ENCODE peak calls at places on chromosomes 7 and 10, in six cellular contexts. One of them, this sample, is unnamed.

GRCh38 chr7:114930107-114930521 is 8.2 kb downstream of the MDFIC start:
- DNase-seq in HepG2: no peak
- DNase-seq in H1: no peak
- DNase-seq in GM12878: no peak
- DNase-seq in GM12892: no peak
- DNase-seq in K562: no peak
- DNase-seq in this sample: no peak

GRCh38 chr7:94146408-94146807 is 142.3 kb upstream of the BET1 start:
- DNase-seq in HepG2: no peak
- DNase-seq in H1: no peak
- DNase-seq in GM12878: no peak
- DNase-seq in GM12892: no peak
- DNase-seq in K562: no peak
- DNase-seq in this sample: no peak

GRCh38 chr7:18361756-18362155 is 133.8 kb upstream of the HDAC9 start:
- DNase-seq in HepG2: no peak
- DNase-seq in H1: peak; percentile 60
- DNase-seq in GM12878: no peak
- DNase-seq in GM12892: no peak
- DNase-seq in K562: no peak
- DNase-seq in this sample: no peak

GRCh38 chr7:77802557-77803410 is 4.2 kb downstream of the PHTF2 start:
- DNase-seq in HepG2: no peak
- DNase-seq in H1: no peak
- DNase-seq in GM12878: no peak
- DNase-seq in GM12892: no peak
- DNase-seq in K562: no peak
- DNase-seq in this sample: no peak

GRCh38 chr7:8365499-8366110 is 67.8 kb upstream of the NXPH1 start:
- DNase-seq in HepG2: peak; percentile 37
- DNase-seq in H1: no peak
- DNase-seq in GM12878: no peak
- DNase-seq in GM12892: no peak
- DNase-seq in K562: peak; percentile 18
- DNase-seq in this sample: no peak

GRCh38 chr10:22630229-22631174 is 83.9 kb downstream of the PIP4K2A start:
- DNase-seq in HepG2: no peak
- DNase-seq in H1: no peak
- DNase-seq in GM12878: peak; percentile 92
- DNase-seq in GM12892: no peak
- DNase-seq in K562: peak; percentile 76
- DNase-seq in this sample: peak; percentile 37

GRCh38 chr7:137818036-137818435 is 28.7 kb downstream of the DGKI start:
- DNase-seq in HepG2: no peak
- DNase-seq in H1: no peak
- DNase-seq in GM12878: no peak
- DNase-seq in GM12892: no peak
- DNase-seq in K562: no peak
- DNase-seq in this sample: no peak

GRCh38 chr7:140079121-140079536 is 16.4 kb upstream of the PARP12 start:
- DNase-seq in HepG2: peak; percentile 57
- DNase-seq in H1: peak; percentile 68
- DNase-seq in GM12878: no peak
- DNase-seq in GM12892: no peak
- DNase-seq in K562: peak; percentile 66
- DNase-seq in this sample: no peak

GRCh38 chr7:82945480-82945879 is 217.2 kb downstream of the PCLO start:
- DNase-seq in HepG2: no peak
- DNase-seq in H1: no peak
- DNase-seq in GM12878: no peak
- DNase-seq in GM12892: no peak
- DNase-seq in K562: no peak
- DNase-seq in this sample: no peak

GRCh38 chr10:21638681-21639080 is 104.6 kb downstream of the MLLT10 start:
- DNase-seq in HepG2: no peak
- DNase-seq in H1: no peak
- DNase-seq in GM12878: no peak
- DNase-seq in GM12892: no peak
- DNase-seq in K562: no peak
- DNase-seq in this sample: no peak

GRCh38 chr10:114859227-114859626 is 37.6 kb downstream of the FHIP2A start:
- DNase-seq in HepG2: no peak
- DNase-seq in H1: no peak
- DNase-seq in GM12878: no peak
- DNase-seq in GM12892: no peak
- DNase-seq in K562: no peak
- DNase-seq in this sample: no peak

GRCh38 chr10:85124592-85124991 is 796.2 kb downstream of the CCSER2 start:
- DNase-seq in HepG2: no peak
- DNase-seq in H1: no peak
- DNase-seq in GM12878: no peak
- DNase-seq in GM12892: no peak
- DNase-seq in K562: no peak
- DNase-seq in this sample: no peak

GRCh38 chr10:64283621-64284020 is 762.4 kb downstream of the REEP3 start:
- DNase-seq in HepG2: no peak
- DNase-seq in H1: no peak
- DNase-seq in GM12878: no peak
- DNase-seq in GM12892: no peak
- DNase-seq in K562: no peak
- DNase-seq in this sample: no peak

GRCh38 chr10:8137272-8137680 is 82.8 kb downstream of the GATA3 start:
- DNase-seq in HepG2: no peak
- DNase-seq in H1: no peak
- DNase-seq in GM12878: no peak
- DNase-seq in GM12892: no peak
- DNase-seq in K562: no peak
- DNase-seq in this sample: no peak

GRCh38 chr7:92641921-92642511 is 51.8 kb upstream of the FAM133B start:
- DNase-seq in HepG2: no peak
- DNase-seq in H1: no peak
- DNase-seq in GM12878: no peak
- DNase-seq in GM12892: no peak
- DNase-seq in K562: no peak
- DNase-seq in this sample: no peak

GRCh38 chr10:126595160-126595559 is 75.3 kb downstream of the C10orf90 start:
- DNase-seq in HepG2: no peak
- DNase-seq in H1: no peak
- DNase-seq in GM12878: no peak
- DNase-seq in GM12892: no peak
- DNase-seq in K562: no peak
- DNase-seq in this sample: no peak

GRCh38 chr7:123749537-123749857 is 694 bp upstream of the WASL start:
- DNase-seq in HepG2: peak; percentile 68
- DNase-seq in H1: no peak
- DNase-seq in GM12878: no peak
- DNase-seq in GM12892: no peak
- DNase-seq in K562: peak; percentile 72
- DNase-seq in this sample: no peak

GRCh38 chr7:135414850-135415439 is 95.0 kb downstream of the CNOT4 start:
- DNase-seq in HepG2: peak; percentile 74
- DNase-seq in H1: peak; percentile 72
- DNase-seq in GM12878: no peak
- DNase-seq in GM12892: no peak
- DNase-seq in K562: peak; percentile 67
- DNase-seq in this sample: no peak

GRCh38 chr10:131790021-131790420 is 110.8 kb upstream of the PPP2R2D start:
- DNase-seq in HepG2: no peak
- DNase-seq in H1: no peak
- DNase-seq in GM12878: no peak
- DNase-seq in GM12892: no peak
- DNase-seq in K562: peak; percentile 33
- DNase-seq in this sample: no peak

DNA sequence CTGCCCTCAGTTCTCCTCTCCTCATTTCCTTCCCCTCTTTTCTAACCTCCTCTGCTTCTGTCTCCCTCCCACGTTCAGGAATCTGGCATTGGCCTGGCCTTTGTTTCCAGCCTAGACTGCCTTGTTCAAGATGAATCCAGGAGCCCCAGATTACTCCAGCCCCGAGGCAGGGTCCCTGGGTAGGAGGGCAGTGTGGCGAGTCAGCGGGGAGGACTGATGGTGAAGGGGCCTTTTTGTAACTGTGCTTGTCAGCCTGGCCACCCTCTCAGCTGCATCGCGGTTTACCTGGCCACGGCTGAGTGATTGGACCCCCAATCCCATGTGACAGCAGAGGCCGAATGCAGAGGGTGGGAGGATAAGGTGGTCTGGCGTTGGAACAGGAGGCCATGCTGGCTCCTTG is 96.1 kb upstream of the SHH start:
- DNase-seq in HepG2: no peak
- DNase-seq in H1: no peak
- DNase-seq in GM12878: no peak
- DNase-seq in GM12892: no peak
- DNase-seq in K562: no peak
- DNase-seq in this sample: no peak
- TF ChIP-seq POLR2A in HepG2: no peak
- TF ChIP-seq POLR2A in H1: no peak
- TF ChIP-seq POLR2A in GM12878: no peak
- TF ChIP-seq POLR2A in GM12892: no peak
- TF ChIP-seq POLR2A in K562: no peak
- TF ChIP-seq POLR2A in this sample: no peak

GRCh38 chr10:97572214-97572989 is at the start of gene ANKRD2:
- DNase-seq in HepG2: peak; percentile 66
- DNase-seq in H1: peak; percentile 85
- DNase-seq in GM12878: no peak
- DNase-seq in GM12892: peak; percentile 77
- DNase-seq in K562: peak; percentile 63
- DNase-seq in this sample: peak; percentile 79

GRCh38 chr10:97573021-97573420 is 442 bp downstream of the ANKRD2 start:
- DNase-seq in HepG2: no peak
- DNase-seq in H1: no peak
- DNase-seq in GM12878: no peak
- DNase-seq in GM12892: no peak
- DNase-seq in K562: no peak
- DNase-seq in this sample: no peak

GRCh38 chr10:97573672-97574071 is 1.1 kb downstream of the ANKRD2 start:
- DNase-seq in HepG2: no peak
- DNase-seq in H1: no peak
- DNase-seq in GM12878: no peak
- DNase-seq in GM12892: no peak
- DNase-seq in K562: no peak
- DNase-seq in this sample: no peak

GRCh38 chr10:97575101-97575668 is 2.6 kb downstream of the ANKRD2 start:
- DNase-seq in HepG2: no peak
- DNase-seq in H1: no peak
- DNase-seq in GM12878: no peak
- DNase-seq in GM12892: no peak
- DNase-seq in K562: no peak
- DNase-seq in this sample: no peak

GRCh38 chr10:97574374-97575100 is 2.0 kb downstream of the ANKRD2 start:
- DNase-seq in HepG2: peak; percentile 74
- DNase-seq in H1: no peak
- DNase-seq in GM12878: no peak
- DNase-seq in GM12892: no peak
- DNase-seq in K562: no peak
- DNase-seq in this sample: no peak
- TF ChIP-seq TAF1 in HepG2: no peak
- TF ChIP-seq TAF1 in H1: no peak
- TF ChIP-seq TAF1 in GM12878: no peak
- TF ChIP-seq TAF1 in GM12892: no peak
- TF ChIP-seq TAF1 in K562: no peak
- TF ChIP-seq TAF1 in this sample: no peak

DNA sequence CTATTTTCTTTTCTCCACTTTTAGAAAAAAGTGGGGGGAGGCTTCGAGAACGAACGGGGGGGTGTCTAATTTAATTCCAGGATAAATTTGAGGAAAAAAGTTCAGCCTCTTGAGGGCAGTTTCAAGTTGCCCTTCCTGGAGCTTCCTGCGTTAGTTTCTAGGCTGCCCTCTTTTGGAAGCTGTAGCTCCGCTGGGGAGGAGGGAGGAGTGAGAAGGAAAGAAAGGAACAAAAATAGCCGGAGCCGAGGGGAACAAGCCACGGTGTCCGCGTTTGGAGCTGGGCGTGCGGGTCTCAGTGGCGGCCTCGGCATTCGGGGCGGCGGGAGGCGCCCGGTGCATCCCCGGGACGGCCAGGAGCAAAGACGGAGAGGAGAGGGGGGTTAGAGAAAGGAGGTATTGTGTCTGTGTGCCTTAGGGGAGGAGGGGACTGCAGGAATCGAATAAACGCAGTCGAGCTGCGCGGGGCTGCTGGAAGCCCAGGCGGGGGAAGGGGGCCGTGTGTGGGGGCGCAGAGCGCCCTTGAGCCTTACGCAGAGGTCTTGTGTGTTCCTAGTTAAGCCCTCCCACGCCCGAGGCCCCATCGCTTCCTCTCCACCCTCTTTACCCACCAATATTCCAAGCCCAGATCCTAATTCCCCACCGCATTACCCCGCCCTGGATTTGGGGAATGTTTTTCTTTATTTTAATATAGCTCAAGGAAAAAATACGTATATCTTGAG is 2.0 kb upstream of the TNRC18 start:
- DNase-seq in HepG2: peak; percentile 88
- DNase-seq in H1: peak; percentile 80
- DNase-seq in GM12878: no peak
- DNase-seq in GM12892: no peak
- DNase-seq in K562: peak; percentile 71
- DNase-seq in this sample: no peak
- TF ChIP-seq POLR2A in HepG2: no peak
- TF ChIP-seq POLR2A in H1: peak; percentile 82
- TF ChIP-seq POLR2A in GM12878: no peak
- TF ChIP-seq POLR2A in GM12892: no peak
- TF ChIP-seq POLR2A in K562: peak; percentile 79
- TF ChIP-seq POLR2A in this sample: no peak

DNA sequence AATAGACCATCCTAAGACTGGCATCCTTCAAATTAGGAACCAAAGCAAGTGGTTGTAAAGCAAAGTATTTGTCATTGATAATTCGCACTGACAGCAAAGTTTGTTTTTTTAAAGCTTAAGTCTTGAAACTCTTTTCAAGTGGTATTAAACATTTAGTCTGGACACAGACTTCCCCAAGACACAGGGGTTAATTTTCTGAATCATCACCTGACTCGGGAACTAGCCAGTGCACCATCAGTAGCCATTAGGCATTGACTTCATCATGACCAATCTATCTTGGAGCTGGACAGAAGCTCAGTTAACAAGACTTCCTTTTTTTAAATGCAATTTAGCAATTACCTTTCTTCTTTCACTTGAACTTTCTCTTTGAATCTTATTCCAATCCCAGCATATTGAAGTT is 210.6 kb downstream of the ZNF365 start:
- DNase-seq in HepG2: no peak
- DNase-seq in H1: no peak
- DNase-seq in GM12878: no peak
- DNase-seq in GM12892: no peak
- DNase-seq in K562: no peak
- DNase-seq in this sample: no peak
- TF ChIP-seq TAF1 in HepG2: no peak
- TF ChIP-seq TAF1 in H1: no peak
- TF ChIP-seq TAF1 in GM12878: no peak
- TF ChIP-seq TAF1 in GM12892: no peak
- TF ChIP-seq TAF1 in K562: no peak
- TF ChIP-seq TAF1 in this sample: no peak